ENCODE peak calls at places on chromosome 19, in eight cellular contexts. G, I, T, L, W, U, N and M are unnamed samples.

GRCh38 chr19:17234911-17235617 is 9.0 kb downstream of the OCEL1 start:
- DNase-seq in G (peak), I (peak), T (peak), L (no peak), W (peak), U (no peak), N (peak), M (peak)

GRCh38 chr19:37309834-37310575 is 60.9 kb upstream of the ZNF527 start:
- DNase-seq in G (no peak), I (peak), T (no peak), L (no peak), W (no peak), U (no peak), N (no peak), M (no peak)

GRCh38 chr19:38683393-38684077 is 36.1 kb downstream of the ACTN4 start:
- DNase-seq in G (peak), I (peak), T (peak), L (no peak), W (no peak), U (peak), N (peak), M (no peak)

GRCh38 chr19:46697142-46697960 is 19.6 kb downstream of the PRKD2 start:
- DNase-seq in G (peak), I (no peak), T (peak), L (no peak), W (peak), U (peak), N (peak), M (peak)

GRCh38 chr19:41350735-41351338 is 2.9 kb downstream of the TGFB1 start:
- DNase-seq in G (no peak), I (no peak), T (peak), L (no peak), W (no peak), U (no peak), N (no peak), M (no peak)

GRCh38 chr19:19514881-19515763 is at the start of gene TSSK6:
- DNase-seq in G (peak), I (no peak), T (no peak), L (no peak), W (no peak), U (no peak), N (no peak), M (no peak)

GRCh38 chr19:13153627-13154240 is 3.5 kb downstream of the IER2 start:
- DNase-seq in G (peak), I (no peak), T (peak), L (no peak), W (peak), U (no peak), N (no peak), M (no peak)

GRCh38 chr19:8561071-8561764 is 16.0 kb downstream of the MYO1F start:
- DNase-seq in G (no peak), I (no peak), T (no peak), L (no peak), W (no peak), U (no peak), N (no peak), M (no peak)

GRCh38 chr19:58243351-58243750 is 14.6 kb downstream of the ZNF544 start:
- DNase-seq in G (no peak), I (no peak), T (no peak), L (no peak), W (no peak), U (no peak), N (no peak), M (no peak)

GRCh38 chr19:6828698-6829633 is 56.5 kb downstream of the VAV1 start:
- DNase-seq in G (no peak), I (no peak), T (no peak), L (no peak), W (no peak), U (peak), N (peak), M (no peak)

GRCh38 chr19:45137179-45137761 is 23.5 kb downstream of the NKPD1 start:
- DNase-seq in G (peak), I (no peak), T (peak), L (no peak), W (peak), U (no peak), N (no peak), M (peak)

GRCh38 chr19:55457683-55458457 is 3.6 kb downstream of the ISOC2 start:
- DNase-seq in G (no peak), I (no peak), T (no peak), L (no peak), W (no peak), U (no peak), N (no peak), M (no peak)

GRCh38 chr19:29483944-29484581 is 41.7 kb upstream of the VSTM2B start:
- DNase-seq in G (no peak), I (no peak), T (no peak), L (no peak), W (no peak), U (no peak), N (peak), M (no peak)

GRCh38 chr19:33064778-33065550 is at the start of gene RHPN2:
- DNase-seq in G (peak), I (peak), T (peak), L (no peak), W (peak), U (no peak), N (peak), M (peak)

GRCh38 chr19:47227347-47228167 is 3.4 kb downstream of the BBC3 start:
- DNase-seq in G (peak), I (no peak), T (peak), L (no peak), W (peak), U (peak), N (peak), M (peak)